ENCODE peak calls at places on chromosomes 16 and 17, in seven cellular contexts. H, G, J, C, W, K and B are unnamed samples.

GRCh38 chr17:50026046-50026675 is 29.7 kb upstream of the ITGA3 start:
- DNase-seq in H (no peak), G (no peak), J (no peak), C (no peak), W (no peak), K (no peak), B (no peak)

GRCh38 chr17:77734371-77735050 is 224.0 kb upstream of the TNRC6C start:
- DNase-seq in H (no peak), G (peak; percentile 4), J (peak; percentile 63), C (peak; percentile 65), W (peak; percentile 64), K (no peak), B (peak; percentile 79)

GRCh38 chr17:38907930-38908675 is 17.3 kb upstream of the LASP1NB start:
- DNase-seq in H (no peak), G (no peak), J (no peak), C (no peak), W (no peak), K (no peak), B (no peak)

GRCh38 chr17:56937688-56938087 is 23.2 kb downstream of the COIL start:
- DNase-seq in H (no peak), G (peak; percentile 90), J (no peak), C (no peak), W (peak; percentile 25), K (no peak), B (no peak)

GRCh38 chr16:14337303-14338191 is 266.4 kb downstream of the MRTFB start:
- DNase-seq in H (no peak), G (no peak), J (no peak), C (no peak), W (peak; percentile 67), K (no peak), B (no peak)

GRCh38 chr16:56909484-56910113 is 22.3 kb upstream of the HERPUD1 start:
- DNase-seq in H (no peak), G (no peak), J (peak; percentile 72), C (no peak), W (no peak), K (no peak), B (no peak)

GRCh38 chr17:52606590-52606989 is 448.1 kb upstream of the CA10 start:
- DNase-seq in H (no peak), G (no peak), J (no peak), C (no peak), W (no peak), K (no peak), B (no peak)

GRCh38 chr17:42676424-42677011 is at the start of gene PLEKHH3:
- DNase-seq in H (no peak), G (no peak), J (peak; percentile 61), C (no peak), W (no peak), K (peak; percentile 14), B (no peak)

GRCh38 chr16:81645303-81645702 is 133.8 kb upstream of the PLCG2 start:
- DNase-seq in H (peak; percentile 97), G (peak; percentile 33), J (peak; percentile 63), C (peak; percentile 96), W (peak; percentile 89), K (no peak), B (peak; percentile 82)

GRCh38 chr17:73478768-73479424 is 165.3 kb downstream of the SDK2 start:
- DNase-seq in H (no peak), G (no peak), J (no peak), C (no peak), W (no peak), K (no peak), B (no peak)

GRCh38 chr16:868386-868755 is 67.8 kb upstream of the GNG13 start:
- DNase-seq in H (no peak), G (no peak), J (no peak), C (no peak), W (no peak), K (no peak), B (no peak)

GRCh38 chr16:1123525-1124230 is 27.6 kb upstream of the C1QTNF8 start:
- DNase-seq in H (no peak), G (no peak), J (no peak), C (no peak), W (no peak), K (no peak), B (no peak)

GRCh38 chr17:48338720-48339119 is 91.3 kb downstream of the SKAP1 start:
- DNase-seq in H (no peak), G (no peak), J (no peak), C (no peak), W (no peak), K (no peak), B (no peak)

DNA sequence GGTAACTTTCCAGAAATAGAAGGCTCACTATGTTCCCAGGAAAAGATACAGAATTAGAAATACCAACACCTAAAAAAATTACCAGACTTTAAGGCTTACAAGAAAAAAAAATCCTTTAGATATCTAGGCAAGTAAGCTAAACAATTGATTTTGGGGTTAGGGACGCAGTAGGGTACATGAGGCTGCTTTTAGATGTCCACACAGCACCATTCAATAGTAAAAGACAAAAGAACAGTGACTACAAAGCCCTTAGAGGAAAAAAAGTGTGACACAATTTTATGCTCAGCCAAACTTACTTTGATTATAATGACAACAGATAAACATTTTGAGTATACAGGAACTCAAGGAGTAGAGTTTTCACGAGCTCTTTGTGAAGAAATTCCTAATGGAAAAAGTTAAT is 29.9 kb downstream of the METTL16 start:
- DNase-seq in H (no peak), G (no peak), J (no peak), C (no peak), W (no peak), K (no peak), B (no peak)
- H3K4me3 ChIP-seq in H (no peak overlapping the region), G (no peak overlapping the region), J (no peak overlapping the region), C (no peak overlapping the region), W (no peak overlapping the region), K (no peak overlapping the region), B (no peak overlapping the region)

DNA sequence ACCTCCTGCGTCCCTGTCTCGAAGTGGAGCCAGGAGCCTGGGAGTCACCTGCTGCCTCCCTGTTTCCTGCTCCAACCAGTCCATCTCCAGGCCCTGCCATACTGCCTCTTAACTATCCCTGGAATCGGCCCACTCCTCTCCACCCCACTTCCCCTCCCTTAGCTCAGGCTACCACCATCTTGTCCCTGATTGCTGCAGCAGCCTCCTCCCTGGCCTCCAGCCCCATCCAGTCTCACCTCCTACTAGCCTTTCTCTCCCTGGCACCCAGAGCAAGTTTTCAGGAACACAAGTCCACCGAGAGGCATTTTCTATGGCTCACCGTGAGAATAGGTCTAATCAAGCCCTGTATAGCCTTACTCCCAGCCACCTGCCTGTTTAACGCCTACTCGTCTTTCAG is 865 bp upstream of the CAMKK1 start:
- DNase-seq in H (no peak), G (no peak), J (no peak), C (no peak), W (no peak), K (no peak), B (no peak)
- H3K4me3 ChIP-seq in H (no peak overlapping the region), G (no peak overlapping the region), J (peak overlapping the region; percentile 73), C (no peak overlapping the region), W (peak overlapping the region; percentile 66), K (peak overlapping the region; percentile 58), B (no peak overlapping the region)

GRCh38 chr17:7325031-7325528 is 4.1 kb downstream of the NEURL4 start:
- DNase-seq in H (no peak), G (no peak), J (no peak), C (no peak), W (no peak), K (no peak), B (no peak)
- H3K4me3 ChIP-seq in H (no peak overlapping the region), G (no peak overlapping the region), J (no peak overlapping the region), C (no peak overlapping the region), W (no peak overlapping the region), K (no peak overlapping the region), B (no peak overlapping the region)

DNA sequence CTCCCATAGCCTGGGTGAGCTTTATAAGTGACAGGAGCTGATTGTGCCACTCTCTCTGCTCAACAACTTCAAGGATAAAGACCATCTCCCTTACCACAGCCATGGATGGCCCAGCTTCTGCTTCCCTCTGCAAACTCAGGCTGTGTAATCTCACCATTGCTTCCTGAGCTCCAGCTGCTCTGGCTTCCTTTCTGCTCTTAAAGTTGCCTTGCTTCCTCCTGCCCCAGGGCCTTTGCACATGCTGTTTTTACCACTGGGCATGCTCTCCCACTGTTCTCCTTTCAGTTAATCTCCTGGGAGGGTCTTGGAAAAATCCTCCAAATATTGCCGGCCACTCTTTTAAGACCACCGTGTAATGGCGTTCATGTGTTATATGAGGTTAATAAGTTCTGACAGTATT is 265.1 kb upstream of the C16orf82 start:
- DNase-seq in H (no peak), G (no peak), J (no peak), C (no peak), W (no peak), K (no peak), B (no peak)
- H3K4me3 ChIP-seq in H (no peak overlapping the region), G (no peak overlapping the region), J (no peak overlapping the region), C (no peak overlapping the region), W (no peak overlapping the region), K (no peak overlapping the region), B (no peak overlapping the region)

GRCh38 chr17:6350806-6351205 is 84.1 kb downstream of the AIPL1 start:
- DNase-seq in H (no peak), G (no peak), J (no peak), C (no peak), W (no peak), K (no peak), B (no peak)

GRCh38 chr17:6358131-6358530 is 76.8 kb downstream of the AIPL1 start:
- DNase-seq in H (no peak), G (no peak), J (no peak), C (no peak), W (no peak), K (no peak), B (no peak)

GRCh38 chr17:6352016-6352415 is 82.9 kb downstream of the AIPL1 start:
- DNase-seq in H (no peak), G (no peak), J (no peak), C (no peak), W (no peak), K (no peak), B (no peak)

GRCh38 chr17:6353161-6353560 is 81.8 kb downstream of the AIPL1 start:
- DNase-seq in H (no peak), G (no peak), J (no peak), C (no peak), W (no peak), K (no peak), B (no peak)

GRCh38 chr17:6355196-6355595 is 79.7 kb downstream of the AIPL1 start:
- DNase-seq in H (no peak), G (no peak), J (no peak), C (no peak), W (no peak), K (no peak), B (no peak)
- H3K4me3 ChIP-seq in H (no peak overlapping the region), G (no peak overlapping the region), J (no peak overlapping the region), C (no peak overlapping the region), W (no peak overlapping the region), K (no peak overlapping the region), B (no peak overlapping the region)

GRCh38 chr17:61405686-61406542 is 6.3 kb downstream of the TBX2 start:
- DNase-seq in H (no peak), G (no peak), J (no peak), C (no peak), W (no peak), K (no peak), B (no peak)
- H3K4me3 ChIP-seq in H (no peak overlapping the region), G (no peak overlapping the region), J (no peak overlapping the region), C (no peak overlapping the region), W (no peak overlapping the region), K (no peak overlapping the region), B (no peak overlapping the region)

GRCh38 chr17:58249270-58250133 is 11.1 kb downstream of the LPO start:
- DNase-seq in H (peak; percentile 41), G (peak; percentile 55), J (peak; percentile 60), C (peak; percentile 65), W (peak; percentile 72), K (peak; percentile 69), B (peak; percentile 62)
- H3K4me3 ChIP-seq in H (peak overlapping the region; percentile 34), G (peak overlapping the region; percentile 46), J (peak overlapping the region; percentile 29), C (peak overlapping the region; percentile 35), W (peak overlapping the region; percentile 73), K (peak overlapping the region; percentile 55), B (peak overlapping the region; percentile 24)

GRCh38 chr16:2236362-2237075 is at the start of gene DNASE1L2:
- DNase-seq in H (no peak), G (peak; percentile 25), J (no peak), C (no peak), W (peak; percentile 76), K (no peak), B (peak; percentile 60)
- H3K4me3 ChIP-seq in H (peak within 1 kb of the TSS; percentile 5), G (no peak within 1 kb of the TSS), J (no peak within 1 kb of the TSS), C (no peak within 1 kb of the TSS), W (peak within 1 kb of the TSS; percentile 53), K (no peak within 1 kb of the TSS), B (no peak within 1 kb of the TSS)